ENCODE peak calls at places on chromosome 14, in five cellular contexts. F is HepG2, H is NT2/D1, C is GM12878, V is H1. Z is an unnamed sample.

GRCh38 chr14:61103541-61104339 is 122.7 kb downstream of the SLC38A6 start:
- DNase-seq in V (peak), H (peak), F (peak), C (no peak), Z (peak)

GRCh38 chr14:64727551-64728071 is 23.4 kb downstream of the PLEKHG3 start:
- DNase-seq in V (no peak), C (no peak), F (no peak), H (no peak), Z (no peak)

GRCh38 chr14:74793506-74794155 is 30.5 kb downstream of the YLPM1 start:
- DNase-seq in V (no peak), H (no peak), C (no peak), F (no peak), Z (no peak)

GRCh38 chr14:80172380-80173055 is 38.8 kb downstream of the DIO2 start:
- DNase-seq in V (no peak), C (no peak), F (no peak), H (no peak), Z (no peak)

GRCh38 chr14:24051789-24052655 is at the start of gene CARMIL3:
- DNase-seq in V (peak), H (no peak), C (no peak), F (peak), Z (peak)

GRCh38 chr14:31137214-31137889 is 70.2 kb downstream of the HECTD1 start:
- DNase-seq in C (no peak), H (no peak), V (no peak), F (no peak), Z (no peak)

GRCh38 chr14:98382662-98383061 is 889.3 kb downstream of the BCL11B start:
- DNase-seq in F (no peak), H (no peak), V (no peak), C (no peak), Z (no peak)

GRCh38 chr14:63727231-63727735 is 582 bp downstream of the SGPP1 start:
- DNase-seq in H (peak), C (no peak), V (no peak), F (no peak), Z (peak)

GRCh38 chr14:65449647-65450046 is 37.1 kb downstream of the FUT8 start:
- DNase-seq in C (no peak), H (no peak), V (no peak), F (no peak), Z (no peak)

GRCh38 chr14:26454105-26454504 is 143.7 kb downstream of the NOVA1 start:
- DNase-seq in V (no peak), C (no peak), F (no peak), H (no peak), Z (no peak)

GRCh38 chr14:58629273-58629672 is 8.5 kb upstream of the DACT1 start:
- DNase-seq in H (no peak), V (no peak), C (no peak), F (no peak), Z (no peak)

GRCh38 chr14:21300892-21301291 is 21.0 kb downstream of the RPGRIP1 start:
- DNase-seq in V (peak), C (no peak), H (no peak), F (no peak), Z (no peak)

GRCh38 chr14:88129306-88130056 is 124.5 kb downstream of the GPR65 start:
- DNase-seq in F (no peak), C (no peak), V (no peak), H (no peak), Z (no peak)

GRCh38 chr14:74507796-74508195 is 14.2 kb downstream of the ISCA2 start:
- DNase-seq in F (no peak), V (no peak), H (no peak), C (no peak), Z (no peak)

GRCh38 chr14:36852853-36853634 is 191.4 kb downstream of the PAX9 start:
- DNase-seq in F (no peak), V (no peak), H (no peak), C (no peak), Z (no peak)

GRCh38 chr14:42140831-42141279 is 534.2 kb downstream of the LRFN5 start:
- DNase-seq in F (no peak), V (no peak), C (no peak), H (no peak), Z (no peak)

GRCh38 chr14:64726585-64726890 is 22.3 kb downstream of the PLEKHG3 start:
- DNase-seq in V (no peak), C (no peak), F (no peak), H (no peak), Z (no peak)

GRCh38 chr14:99143126-99143525 is 128.9 kb downstream of the BCL11B start:
- DNase-seq in F (no peak), C (no peak), H (no peak), V (no peak), Z (no peak)

GRCh38 chr14:96055065-96055752 is 16.0 kb downstream of the C14orf132 start:
- DNase-seq in C (no peak), H (no peak), V (peak), F (no peak), Z (no peak)

GRCh38 chr14:100822921-100823320 is 3.0 kb upstream of the MEG3 start:
- DNase-seq in H (no peak), F (no peak), V (no peak), C (no peak), Z (no peak)

GRCh38 chr14:68191567-68192321 is 372.2 kb downstream of the RAD51B start:
- DNase-seq in F (peak), V (no peak), C (no peak), H (no peak), Z (peak)

GRCh38 chr14:102655154-102655553 is 62.7 kb downstream of the RCOR1 start:
- DNase-seq in H (no peak), C (no peak), V (no peak), F (peak), Z (no peak)

GRCh38 chr14:89572566-89573398 is 155.7 kb upstream of the FOXN3 start:
- DNase-seq in C (no peak), V (no peak), H (no peak), F (no peak), Z (no peak)

GRCh38 chr14:73973497-73973896 is 23.4 kb downstream of the COQ6 start:
- DNase-seq in C (no peak), H (no peak), V (no peak), F (no peak), Z (no peak)

GRCh38 chr14:83483063-83483462 is 1949.4 kb upstream of the SEL1L start:
- DNase-seq in C (no peak), V (no peak), F (no peak), H (no peak), Z (no peak)

GRCh38 chr14:69288001-69288771 is 28.2 kb downstream of the GALNT16 start:
- DNase-seq in F (peak), C (no peak), H (no peak), V (peak), Z (no peak)

GRCh38 chr14:81329640-81330385 is 70.3 kb downstream of the STON2 start:
- DNase-seq in H (no peak), V (no peak), C (no peak), F (no peak), Z (no peak)

GRCh38 chr14:57189070-57189469 is 79.6 kb downstream of the EXOC5 start:
- DNase-seq in C (no peak), F (peak), V (no peak), H (no peak), Z (peak)

GRCh38 chr14:91693342-91693741 is 38.5 kb downstream of the CATSPERB start:
- DNase-seq in V (no peak), F (peak), H (no peak), C (no peak), Z (no peak)
- TF ChIP-seq SUZ12 in V (no peak), F (no peak), H (no peak), C (no peak), Z (no peak)

GRCh38 chr14:52553002-52553670 is 500 bp downstream of the GPR137C start:
- DNase-seq in V (peak), C (no peak), H (no peak), F (no peak), Z (peak)

GRCh38 chr14:52551696-52552062 is 626 bp downstream of the TXNDC16 start:
- DNase-seq in H (no peak), V (no peak), F (peak), C (no peak), Z (no peak)

GRCh38 chr14:52552063-52552988 is at the start of the genes GPR137C and TXNDC16:
- DNase-seq in C (peak), H (peak), F (peak), V (peak), Z (peak)

GRCh38 chr14:52550661-52551060 is 1.6 kb downstream of the TXNDC16 start:
- DNase-seq in V (no peak), C (no peak), H (no peak), F (no peak), Z (no peak)

GRCh38 chr14:52551205-52551604 is 1.1 kb downstream of the TXNDC16 start:
- DNase-seq in C (no peak), V (no peak), H (no peak), F (no peak), Z (no peak)
- TF ChIP-seq SUZ12 in C (no peak), V (no peak), H (no peak), F (no peak), Z (no peak)

DNA sequence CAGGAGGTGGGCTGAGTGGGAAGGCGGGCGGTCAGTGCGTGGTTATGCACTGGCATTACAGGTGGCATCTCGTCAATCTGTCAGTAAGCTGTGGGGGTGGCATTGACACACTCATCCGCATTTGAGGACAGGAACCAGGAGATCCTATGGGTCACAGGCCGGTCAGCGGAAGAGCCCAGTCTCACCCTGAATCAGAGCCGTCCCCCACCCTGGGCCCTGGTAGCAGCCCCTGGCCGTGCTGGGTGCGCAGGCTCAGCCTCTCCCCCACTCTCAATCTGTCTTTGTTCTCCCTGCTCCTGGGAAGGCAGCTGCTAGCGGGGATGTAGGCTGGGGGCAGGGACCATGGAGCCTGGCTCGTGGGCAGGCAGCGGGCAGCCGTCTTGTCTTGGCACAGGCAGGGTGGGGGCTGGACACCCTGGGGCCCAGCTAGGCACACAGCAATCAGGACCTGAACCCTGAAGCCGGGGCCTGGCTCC is 5.1 kb downstream of the INF2 start:
- DNase-seq in V (no peak), C (no peak), H (no peak), F (no peak), Z (no peak)
- TF ChIP-seq SUZ12 in V (no peak), C (no peak), H (no peak), F (no peak), Z (no peak)

DNA sequence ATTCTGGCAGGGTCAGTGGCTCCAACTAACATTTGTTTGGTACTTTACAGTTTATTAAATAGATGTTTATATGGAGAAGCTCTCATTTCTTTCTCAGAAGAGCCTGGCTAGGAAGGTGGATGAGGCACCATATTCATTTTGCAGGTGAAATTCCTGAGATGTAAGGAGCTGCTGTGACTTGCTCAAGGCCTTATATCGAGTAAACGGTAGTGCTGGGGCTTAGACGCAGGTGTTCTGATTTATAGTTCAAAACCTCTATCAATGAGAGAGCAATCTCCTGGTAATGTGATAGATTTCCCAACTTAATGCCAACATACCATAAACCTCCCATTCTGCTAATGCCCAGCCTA is 42.3 kb downstream of the DAD1 start:
- DNase-seq in C (no peak), H (no peak), F (no peak), V (no peak), Z (no peak)
- TF ChIP-seq SUZ12 in C (no peak), H (no peak), F (no peak), V (no peak), Z (no peak)

DNA sequence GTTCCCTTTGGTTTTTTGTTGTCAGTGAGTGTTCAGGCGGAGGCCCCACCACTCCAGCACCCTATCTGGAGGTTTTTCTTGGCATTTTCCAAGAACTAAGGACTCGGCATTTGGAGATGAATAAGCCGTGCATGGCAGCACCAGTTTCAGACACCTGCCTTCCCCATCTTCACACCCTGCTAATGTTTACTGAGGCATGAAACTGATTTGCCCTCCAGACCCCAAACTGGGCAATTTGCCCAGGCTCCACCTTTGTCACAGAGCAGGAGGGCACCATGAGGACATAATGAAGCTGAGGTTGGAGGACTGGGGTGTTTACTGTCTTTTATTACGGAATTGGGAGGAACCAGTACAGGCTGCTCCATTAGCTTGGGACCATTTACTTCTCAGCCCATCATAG is 113.4 kb downstream of the LGMN start:
- DNase-seq in V (no peak), F (no peak), C (no peak), H (no peak), Z (no peak)
- TF ChIP-seq SUZ12 in V (no peak), F (no peak), C (no peak), H (no peak), Z (no peak)

DNA sequence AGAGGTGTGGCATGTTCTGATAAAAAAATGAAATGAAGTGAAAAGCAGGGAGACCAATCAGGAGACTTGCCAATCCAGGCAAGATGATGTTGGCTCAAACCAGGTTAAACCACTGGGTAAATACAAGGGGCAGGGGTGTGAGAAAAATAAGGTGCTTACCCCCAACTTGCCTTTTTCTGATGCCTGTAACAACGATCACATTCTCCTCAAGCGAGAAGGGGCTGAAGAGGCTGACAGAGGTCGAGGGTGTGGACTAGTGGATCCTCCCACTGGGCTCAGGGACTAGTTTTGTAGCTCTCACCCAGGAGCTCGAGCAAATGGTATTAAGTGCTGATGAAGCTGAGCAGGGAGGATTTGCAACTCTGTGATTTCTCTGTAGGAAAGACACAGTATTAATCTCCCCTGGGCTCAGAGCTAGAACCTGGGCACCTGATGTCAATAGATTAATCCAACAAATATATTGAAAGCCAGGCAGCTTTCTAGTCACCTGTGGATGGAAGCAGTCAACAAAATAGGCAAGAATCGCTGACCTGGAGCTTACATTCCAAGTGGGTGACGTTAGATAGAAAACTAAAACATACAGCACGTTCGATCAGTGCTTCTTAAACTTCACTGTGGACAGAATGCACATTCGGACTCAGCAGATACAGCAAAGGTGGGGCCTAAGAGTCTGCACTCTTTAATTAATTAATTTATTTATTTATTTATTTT is 15.2 kb upstream of the EAPP start:
- DNase-seq in C (no peak), H (no peak), F (no peak), V (no peak), Z (no peak)
- TF ChIP-seq SUZ12 in C (no peak), H (no peak), F (no peak), V (no peak), Z (no peak)

DNA sequence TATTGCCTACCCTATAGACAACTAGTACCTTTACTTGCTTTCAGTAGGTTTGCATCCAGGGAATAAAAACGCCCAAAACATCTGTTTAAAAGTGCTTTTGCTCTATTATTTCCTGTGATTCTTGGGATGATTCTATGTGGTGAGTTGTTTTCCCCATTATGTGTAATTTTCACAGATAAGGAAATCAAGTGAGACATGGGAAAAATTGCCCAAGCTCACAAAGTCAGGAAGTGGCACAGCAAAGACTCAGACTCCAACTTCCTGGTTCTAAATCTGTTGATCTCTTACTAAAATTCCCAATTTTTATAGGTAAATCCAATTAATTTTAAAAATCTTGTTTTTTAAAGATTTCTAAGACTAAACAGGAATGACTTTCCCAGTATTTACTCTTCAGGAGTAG is 39.0 kb downstream of the NID2 start:
- DNase-seq in H (no peak), F (no peak), V (no peak), C (no peak), Z (no peak)
- TF ChIP-seq SUZ12 in H (no peak), F (no peak), V (no peak), C (no peak), Z (no peak)

Z was measured in HEK293T.